ENCODE peak calls at places on chromosomes 5 and 9, in five cellular contexts. One of them, this sample, is unnamed.

GRCh38 chr5:143594913-143595818 is 191.7 kb upstream of the NR3C1 start:
- DNase-seq in fibroblast of lung: peak
- DNase-seq in omental fat pad: no peak
- DNase-seq in adrenal gland: no peak
- DNase-seq in cardiac fibroblast: no peak
- DNase-seq in this sample: no peak

GRCh38 chr9:77892955-77893514 is 138.6 kb downstream of the GNAQ start:
- DNase-seq in omental fat pad: no peak
- DNase-seq in cardiac fibroblast: no peak
- DNase-seq in fibroblast of lung: no peak
- DNase-seq in adrenal gland: no peak
- DNase-seq in this sample: no peak

GRCh38 chr5:169668732-169669131 is 31.7 kb downstream of the DOCK2 start:
- DNase-seq in fibroblast of lung: peak
- DNase-seq in cardiac fibroblast: peak
- DNase-seq in adrenal gland: no peak
- DNase-seq in omental fat pad: no peak
- DNase-seq in this sample: no peak

GRCh38 chr9:6224393-6225154 is 9.0 kb downstream of the IL33 start:
- DNase-seq in cardiac fibroblast: peak
- DNase-seq in adrenal gland: no peak
- DNase-seq in omental fat pad: no peak
- DNase-seq in fibroblast of lung: no peak
- DNase-seq in this sample: no peak

GRCh38 chr9:127187231-127187956 is 65.0 kb upstream of the ANGPTL2 start:
- DNase-seq in adrenal gland: peak
- DNase-seq in omental fat pad: peak
- DNase-seq in fibroblast of lung: peak
- DNase-seq in cardiac fibroblast: peak
- DNase-seq in this sample: no peak

GRCh38 chr9:83491995-83492394 is 46.2 kb downstream of the FRMD3 start:
- DNase-seq in adrenal gland: no peak
- DNase-seq in cardiac fibroblast: no peak
- DNase-seq in fibroblast of lung: no peak
- DNase-seq in omental fat pad: no peak
- DNase-seq in this sample: no peak

GRCh38 chr5:56733580-56733979 is 81.8 kb upstream of the MAP3K1 start:
- DNase-seq in adrenal gland: no peak
- DNase-seq in omental fat pad: no peak
- DNase-seq in cardiac fibroblast: no peak
- DNase-seq in fibroblast of lung: no peak
- DNase-seq in this sample: no peak

GRCh38 chr5:133704411-133704810 is 92.1 kb upstream of the FSTL4 start:
- DNase-seq in fibroblast of lung: no peak
- DNase-seq in adrenal gland: no peak
- DNase-seq in omental fat pad: no peak
- DNase-seq in cardiac fibroblast: no peak
- DNase-seq in this sample: no peak

GRCh38 chr9:33230756-33231691 is 8.9 kb upstream of the SPINK4 start:
- DNase-seq in adrenal gland: no peak
- DNase-seq in fibroblast of lung: peak
- DNase-seq in cardiac fibroblast: no peak
- DNase-seq in omental fat pad: no peak
- DNase-seq in this sample: no peak

GRCh38 chr5:78799254-78800017 is 150.9 kb upstream of the LHFPL2 start:
- DNase-seq in fibroblast of lung: peak
- DNase-seq in adrenal gland: no peak
- DNase-seq in omental fat pad: no peak
- DNase-seq in cardiac fibroblast: peak
- DNase-seq in this sample: no peak

GRCh38 chr5:136080113-136080482 is 51.3 kb downstream of the TGFBI start:
- DNase-seq in fibroblast of lung: no peak
- DNase-seq in cardiac fibroblast: peak
- DNase-seq in omental fat pad: no peak
- DNase-seq in adrenal gland: no peak
- DNase-seq in this sample: no peak

GRCh38 chr5:150517272-150518152 is 9.6 kb downstream of the NDST1 start:
- DNase-seq in cardiac fibroblast: peak
- DNase-seq in fibroblast of lung: peak
- DNase-seq in omental fat pad: no peak
- DNase-seq in adrenal gland: peak
- DNase-seq in this sample: no peak

GRCh38 chr5:120062515-120062917 is 401.6 kb upstream of the PRR16 start:
- DNase-seq in adrenal gland: no peak
- DNase-seq in cardiac fibroblast: peak
- DNase-seq in fibroblast of lung: peak
- DNase-seq in omental fat pad: no peak
- DNase-seq in this sample: no peak

GRCh38 chr5:98880598-98880997 is 48.2 kb downstream of the CHD1 start:
- DNase-seq in cardiac fibroblast: no peak
- DNase-seq in adrenal gland: no peak
- DNase-seq in omental fat pad: no peak
- DNase-seq in fibroblast of lung: peak
- DNase-seq in this sample: no peak

GRCh38 chr9:35981704-35982103 is 23.8 kb upstream of the OR2S2 start:
- DNase-seq in fibroblast of lung: no peak
- DNase-seq in adrenal gland: no peak
- DNase-seq in omental fat pad: no peak
- DNase-seq in cardiac fibroblast: no peak
- DNase-seq in this sample: no peak
- TF ChIP-seq CTCF in fibroblast of lung: no peak
- TF ChIP-seq CTCF in adrenal gland: no peak
- TF ChIP-seq CTCF in omental fat pad: no peak
- TF ChIP-seq CTCF in cardiac fibroblast: no peak
- TF ChIP-seq CTCF in this sample: no peak

GRCh38 chr5:42912184-42912766 is 100.6 kb upstream of the SELENOP start:
- DNase-seq in cardiac fibroblast: peak
- DNase-seq in omental fat pad: no peak
- DNase-seq in fibroblast of lung: peak
- DNase-seq in adrenal gland: no peak
- DNase-seq in this sample: no peak
- TF ChIP-seq CTCF in cardiac fibroblast: peak
- TF ChIP-seq CTCF in omental fat pad: no peak
- TF ChIP-seq CTCF in fibroblast of lung: peak
- TF ChIP-seq CTCF in adrenal gland: peak
- TF ChIP-seq CTCF in this sample: no peak

GRCh38 chr5:159489779-159490178 is 159.5 kb upstream of the IL12B start:
- DNase-seq in cardiac fibroblast: no peak
- DNase-seq in adrenal gland: no peak
- DNase-seq in omental fat pad: no peak
- DNase-seq in fibroblast of lung: no peak
- DNase-seq in this sample: no peak
- TF ChIP-seq CTCF in cardiac fibroblast: no peak
- TF ChIP-seq CTCF in adrenal gland: no peak
- TF ChIP-seq CTCF in omental fat pad: no peak
- TF ChIP-seq CTCF in fibroblast of lung: no peak
- TF ChIP-seq CTCF in this sample: no peak

GRCh38 chr9:81782313-81782712 is 93.0 kb upstream of the TLE1 start:
- DNase-seq in cardiac fibroblast: no peak
- DNase-seq in fibroblast of lung: no peak
- DNase-seq in adrenal gland: no peak
- DNase-seq in omental fat pad: no peak
- DNase-seq in this sample: no peak

GRCh38 chr9:81789751-81790150 is 100.4 kb upstream of the TLE1 start:
- DNase-seq in adrenal gland: no peak
- DNase-seq in fibroblast of lung: peak
- DNase-seq in omental fat pad: no peak
- DNase-seq in cardiac fibroblast: peak
- DNase-seq in this sample: no peak

GRCh38 chr9:81791076-81791475 is 101.7 kb upstream of the TLE1 start:
- DNase-seq in cardiac fibroblast: no peak
- DNase-seq in fibroblast of lung: no peak
- DNase-seq in omental fat pad: no peak
- DNase-seq in adrenal gland: no peak
- DNase-seq in this sample: no peak

GRCh38 chr9:81787747-81788632 is 98.6 kb upstream of the TLE1 start:
- DNase-seq in cardiac fibroblast: peak
- DNase-seq in adrenal gland: peak
- DNase-seq in fibroblast of lung: peak
- DNase-seq in omental fat pad: peak
- DNase-seq in this sample: no peak
- TF ChIP-seq CTCF in cardiac fibroblast: peak
- TF ChIP-seq CTCF in adrenal gland: no peak
- TF ChIP-seq CTCF in fibroblast of lung: peak
- TF ChIP-seq CTCF in omental fat pad: no peak
- TF ChIP-seq CTCF in this sample: no peak

DNA sequence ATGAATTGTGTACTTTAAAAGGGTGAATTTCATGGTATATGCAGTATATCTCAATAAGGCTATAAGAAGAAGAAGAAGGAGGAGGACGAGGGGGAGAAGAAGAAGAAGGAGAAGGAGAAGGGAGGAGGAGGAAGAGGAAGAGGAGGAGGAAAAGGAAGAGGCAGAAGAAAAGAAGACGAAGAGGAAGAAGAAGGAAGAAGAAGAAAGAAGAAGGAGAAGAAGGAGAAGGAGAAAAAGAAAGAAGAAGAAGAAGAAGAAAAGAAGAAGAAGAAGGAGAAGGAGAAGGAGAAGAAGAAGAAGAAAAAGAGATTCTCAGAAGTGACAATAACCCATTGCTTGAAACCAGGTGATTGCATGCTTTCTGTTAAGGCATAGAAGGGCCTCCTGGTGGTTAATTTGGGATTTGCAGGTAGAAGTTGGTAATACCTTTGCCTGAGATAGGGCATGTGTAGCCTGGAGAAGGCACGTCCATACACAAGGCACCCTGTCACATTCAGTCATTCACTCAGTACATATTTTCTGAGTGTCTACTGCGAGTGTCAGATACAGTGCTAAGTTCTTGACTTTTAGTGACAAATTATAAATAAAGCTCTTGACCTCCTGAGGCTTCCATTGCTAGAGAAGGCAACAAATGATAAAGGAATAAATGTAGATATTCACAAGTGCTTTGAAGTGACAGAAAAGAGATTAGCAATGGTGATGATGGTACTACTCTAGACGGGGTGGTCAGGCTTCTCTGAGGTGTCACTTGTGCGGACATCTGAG is 231.3 kb downstream of the NPR3 start:
- DNase-seq in adrenal gland: no peak
- DNase-seq in fibroblast of lung: peak
- DNase-seq in cardiac fibroblast: peak
- DNase-seq in omental fat pad: no peak
- DNase-seq in this sample: no peak
- TF ChIP-seq CTCF in adrenal gland: peak
- TF ChIP-seq CTCF in fibroblast of lung: peak
- TF ChIP-seq CTCF in cardiac fibroblast: peak
- TF ChIP-seq CTCF in omental fat pad: no peak
- TF ChIP-seq CTCF in this sample: peak

This sample was measured in mesothelial cell of epicardium.